ENCODE peak calls at places on chromosomes 6 and 20, in six cellular contexts. Y is progenitor cell of endocrine pancreas, S is A549, K is HFFc6, G is HCT116, I is tibial artery. J is an unnamed sample.

GRCh38 chr20:21395039-21395665 is 2.2 kb downstream of the NKX2-4 start:
- DNase-seq in Y (no peak), K (no peak), S (no peak), G (no peak), I (no peak), J (no peak)

GRCh38 chr6:25138024-25138696 is 141.0 kb upstream of the CARMIL1 start:
- DNase-seq in S (peak; percentile 38), Y (no peak), K (peak; percentile 77), G (no peak), I (peak; percentile 80), J (no peak)

GRCh38 chr20:58711266-58712051 is 18.9 kb downstream of the NPEPL1 start:
- DNase-seq in Y (no peak), G (no peak), S (no peak), K (no peak), I (peak; percentile 58), J (no peak)

GRCh38 chr6:131524695-131525336 is 48.2 kb upstream of the ARG1 start:
- DNase-seq in S (no peak), G (no peak), I (no peak), Y (no peak), K (no peak), J (no peak)

GRCh38 chr6:144723431-144723830 is 438.3 kb downstream of the UTRN start:
- DNase-seq in Y (no peak), S (no peak), K (no peak), G (no peak), I (no peak), J (no peak)

GRCh38 chr6:22447191-22447590 is 122.2 kb upstream of the HDGFL1 start:
- DNase-seq in Y (no peak), I (no peak), S (no peak), G (no peak), K (no peak), J (peak; percentile 9)

GRCh38 chr6:14804001-14804401 is 441.9 kb upstream of the JARID2 start:
- DNase-seq in G (no peak), I (no peak), Y (no peak), K (peak; percentile 53), S (no peak), J (no peak)

GRCh38 chr6:110173506-110174132 is 5.9 kb downstream of the WASF1 start:
- DNase-seq in S (no peak), Y (no peak), I (no peak), G (no peak), K (no peak), J (no peak)

GRCh38 chr20:64153861-64154589 is 10.2 kb upstream of the MYT1 start:
- DNase-seq in I (no peak), G (no peak), K (no peak), Y (no peak), S (no peak), J (no peak)

GRCh38 chr6:122612838-122613237 is 2.6 kb downstream of the PKIB start:
- DNase-seq in I (no peak), K (no peak), S (no peak), Y (no peak), G (no peak), J (no peak)

DNA sequence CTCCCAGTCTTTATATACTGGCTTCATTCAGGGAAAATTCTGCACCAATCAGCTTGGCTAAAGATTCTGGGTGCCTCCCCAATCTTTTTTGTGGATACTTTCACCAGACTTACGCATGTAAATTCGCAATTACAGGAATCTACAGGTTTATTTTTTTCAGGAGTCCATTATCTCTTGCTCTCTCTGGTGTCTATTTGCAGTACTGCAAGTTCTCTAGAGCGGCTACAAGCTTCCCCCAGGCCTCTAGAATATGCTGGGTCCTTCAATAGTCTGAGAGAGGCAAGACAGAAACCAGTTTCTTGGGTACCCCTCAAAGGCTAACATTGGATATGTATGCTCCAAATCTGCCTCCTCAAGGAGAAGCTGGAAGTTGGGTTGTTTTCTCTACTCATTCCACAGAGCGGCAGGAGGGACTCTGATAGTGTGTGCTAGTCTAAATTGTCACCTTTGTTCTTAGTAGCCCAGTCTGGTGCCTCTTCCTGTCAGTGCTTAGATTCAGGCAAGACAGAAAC is 58.5 kb downstream of the SUN5 start:
- DNase-seq in G (peak; percentile 21), S (peak; percentile 23), I (no peak), K (peak; percentile 27), Y (no peak), J (no peak)
- TF ChIP-seq CTCF in G (peak; percentile 66), S (peak; percentile 37), I (no peak), K (peak; percentile 72), Y (peak; percentile 63), J (peak; percentile 58)

GRCh38 chr6:161618816-161619454 is 345.1 kb upstream of the AGPAT4 start:
- DNase-seq in Y (no peak), S (peak; percentile 53), K (no peak), G (peak; percentile 10), I (no peak), J (peak; percentile 36)
- TF ChIP-seq CTCF in Y (peak; percentile 48), S (peak; percentile 65), K (peak; percentile 17), G (peak; percentile 39), I (no peak), J (peak; percentile 43)

DNA sequence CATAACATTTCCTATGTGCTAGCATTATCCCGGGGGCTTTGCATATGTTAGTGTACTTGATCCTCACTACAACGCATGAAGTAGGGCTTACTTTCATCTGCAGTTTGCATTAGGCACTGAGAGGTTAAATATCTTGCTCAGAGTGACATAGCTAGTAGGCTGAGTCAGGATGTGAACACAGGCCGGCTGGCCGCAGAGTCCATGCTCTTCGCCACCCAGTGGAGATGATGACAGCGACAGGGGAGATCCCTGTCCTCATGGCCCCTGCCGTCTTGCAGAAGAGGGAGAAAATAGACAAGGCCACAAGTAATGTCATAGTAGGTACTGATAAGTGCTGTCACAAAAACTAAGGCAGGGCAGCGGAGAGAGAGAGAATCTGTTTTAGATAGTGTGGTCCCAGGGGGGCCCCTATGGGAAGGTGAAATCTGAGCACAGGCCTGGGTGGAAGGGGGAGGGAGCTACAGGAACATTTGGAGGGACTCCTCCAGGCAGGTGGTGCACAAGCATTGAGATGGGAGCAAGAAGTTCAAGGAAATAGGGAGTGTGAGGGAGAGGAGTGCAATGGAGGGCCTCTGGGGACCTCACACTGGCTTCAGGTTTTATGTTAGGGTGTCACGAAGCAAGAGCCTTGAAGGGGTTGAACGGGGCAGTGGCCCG is 46.8 kb downstream of the LYRM4 start:
- DNase-seq in Y (no peak), K (peak; percentile 74), G (no peak), S (no peak), I (no peak), J (no peak)
- TF ChIP-seq CTCF in Y (no peak), K (peak; percentile 74), G (no peak), S (no peak), I (peak; percentile 40), J (no peak)

DNA sequence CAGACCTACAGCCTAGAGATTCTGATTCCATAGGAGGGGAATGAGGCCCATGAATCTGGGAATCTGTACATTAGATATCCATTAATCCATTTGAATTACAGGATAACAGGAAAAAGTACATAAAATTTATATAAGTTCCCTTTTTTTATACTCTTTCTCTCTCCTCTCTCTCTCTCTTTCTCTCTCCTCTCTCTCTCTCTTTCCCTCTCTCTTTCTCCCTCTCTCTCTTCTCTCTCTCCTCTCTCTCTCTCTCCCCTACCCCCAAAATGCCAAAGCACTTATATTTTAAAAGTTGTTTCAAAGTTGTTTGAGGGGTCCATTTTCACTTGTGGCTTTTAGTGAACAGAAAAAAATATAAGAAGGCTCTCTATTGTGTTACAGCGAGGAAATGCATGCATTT is 15.1 kb downstream of the TSHZ2 start:
- DNase-seq in K (no peak), Y (no peak), G (no peak), S (no peak), I (no peak), J (no peak)
- TF ChIP-seq CTCF in K (no peak), Y (no peak), G (no peak), S (no peak), I (no peak), J (no peak)